ENCODE peak calls at places on chromosomes 13 and 19, in eight cellular contexts. F, T, M, E, Y, D, G and R are unnamed samples.

GRCh38 chr13:109400625-109401257 is 385.6 kb downstream of the IRS2 start:
- DNase-seq in T (no peak), E (no peak), Y (no peak), F (no peak), D (no peak), G (peak), M (no peak), R (no peak)

GRCh38 chr19:40589723-40590429 is 11.3 kb upstream of the LTBP4 start:
- DNase-seq in E (no peak), M (no peak), F (no peak), T (no peak), Y (no peak), D (no peak), G (no peak), R (no peak)

GRCh38 chr13:73039201-73040108 is 19.4 kb upstream of the KLF5 start:
- DNase-seq in M (no peak), G (no peak), E (no peak), Y (no peak), F (no peak), T (no peak), D (no peak), R (no peak)

GRCh38 chr19:18519962-18520847 is 1.7 kb downstream of the ELL start:
- DNase-seq in F (peak), T (no peak), G (peak), Y (peak), D (peak), M (no peak), E (peak), R (peak)

GRCh38 chr13:37884674-37885073 is 15.1 kb upstream of the TRPC4 start:
- DNase-seq in T (no peak), E (no peak), M (no peak), Y (no peak), G (no peak), F (no peak), D (no peak), R (no peak)

GRCh38 chr19:38826856-38827551 is 4.6 kb downstream of the ECH1 start:
- DNase-seq in G (no peak), F (no peak), E (no peak), T (no peak), D (no peak), Y (no peak), M (no peak), R (no peak)

GRCh38 chr19:8251025-8251472 is 41.9 kb downstream of the CERS4 start:
- DNase-seq in E (no peak), M (no peak), F (peak), Y (no peak), G (no peak), D (peak), T (no peak), R (no peak)

GRCh38 chr19:13169769-13170168 is 19.6 kb downstream of the IER2 start:
- DNase-seq in Y (peak), D (no peak), M (no peak), F (no peak), G (no peak), E (no peak), T (no peak), R (no peak)

GRCh38 chr13:29546662-29547061 is 48.8 kb downstream of the SLC7A1 start:
- DNase-seq in G (no peak), D (no peak), M (no peak), F (no peak), E (no peak), T (no peak), Y (no peak), R (no peak)

GRCh38 chr19:49071860-49072547 is 495 bp downstream of the KCNA7 start:
- DNase-seq in D (no peak), G (peak), F (no peak), Y (no peak), E (no peak), M (no peak), T (no peak), R (no peak)
- TF ChIP-seq CTCF in D (no peak), G (no peak), F (no peak), Y (no peak), E (no peak), M (no peak), T (no peak), R (no peak)

DNA sequence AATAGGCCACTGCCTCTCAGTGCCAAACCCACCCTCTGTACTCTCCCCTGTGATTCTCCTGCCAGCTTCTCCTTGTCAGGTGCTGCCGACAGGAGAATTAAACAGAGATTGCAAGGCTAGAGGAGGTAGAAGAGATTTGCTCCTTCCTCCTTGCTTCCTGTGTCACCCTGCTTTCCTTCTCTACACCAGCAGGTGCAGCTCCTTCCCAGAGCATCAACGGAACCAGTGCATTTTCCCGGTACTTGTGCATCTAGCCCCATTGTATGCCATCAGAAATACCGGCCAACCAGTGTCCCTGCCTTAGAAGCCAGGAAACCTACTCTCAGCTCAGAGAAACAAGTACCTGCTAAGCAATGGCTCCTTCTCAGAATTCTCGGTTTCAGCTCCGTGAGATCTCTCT is 253.2 kb downstream of the SUCLA2 start:
- DNase-seq in D (no peak), M (no peak), E (no peak), G (no peak), F (no peak), Y (no peak), T (no peak), R (no peak)
- TF ChIP-seq CTCF in D (no peak), M (no peak), E (no peak), G (no peak), F (no peak), Y (no peak), T (no peak), R (no peak)

DNA sequence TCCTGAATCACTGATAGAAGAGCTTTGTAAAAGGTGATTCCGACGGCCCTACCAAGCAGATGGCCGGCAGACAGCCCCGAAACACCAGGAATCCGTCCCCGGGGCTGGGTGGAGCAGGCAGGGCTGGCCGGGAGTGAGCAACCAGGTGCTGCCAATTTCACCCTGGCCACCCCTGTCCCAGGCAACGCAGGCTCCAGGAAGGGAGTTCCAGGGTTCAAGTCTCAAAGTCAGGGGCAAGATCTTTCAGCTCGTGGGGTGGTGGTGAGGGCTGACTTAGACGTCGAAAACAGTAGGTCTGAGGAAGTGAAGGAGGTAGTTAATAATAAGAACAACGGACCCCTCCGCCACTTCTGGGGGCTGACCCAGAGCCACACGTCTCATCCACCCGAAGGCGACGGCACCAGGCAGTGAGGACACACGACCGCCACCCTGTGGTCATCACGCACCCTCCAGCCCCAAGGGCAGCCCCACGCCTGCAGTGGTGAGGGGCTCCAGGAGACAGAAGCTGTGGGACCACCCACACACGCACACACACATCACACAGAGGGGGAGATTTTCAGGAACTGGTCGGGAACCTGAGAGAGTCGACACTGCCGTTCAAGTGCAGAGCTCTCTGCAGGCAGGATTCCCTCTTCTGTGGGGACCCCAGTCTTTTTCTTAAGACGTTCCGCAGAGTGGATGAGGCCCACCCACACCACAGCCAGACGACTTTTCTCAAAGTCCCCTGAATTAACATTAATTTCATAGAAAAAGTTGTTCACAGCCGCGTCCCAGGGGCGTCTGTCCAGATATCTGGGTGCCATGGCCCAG is 67.2 kb downstream of the SPACA7 start:
- DNase-seq in Y (no peak), E (no peak), D (no peak), G (peak), T (no peak), F (no peak), M (no peak), R (no peak)
- TF ChIP-seq CTCF in Y (peak), E (no peak), D (no peak), G (peak), T (peak), F (no peak), M (no peak), R (no peak)

DNA sequence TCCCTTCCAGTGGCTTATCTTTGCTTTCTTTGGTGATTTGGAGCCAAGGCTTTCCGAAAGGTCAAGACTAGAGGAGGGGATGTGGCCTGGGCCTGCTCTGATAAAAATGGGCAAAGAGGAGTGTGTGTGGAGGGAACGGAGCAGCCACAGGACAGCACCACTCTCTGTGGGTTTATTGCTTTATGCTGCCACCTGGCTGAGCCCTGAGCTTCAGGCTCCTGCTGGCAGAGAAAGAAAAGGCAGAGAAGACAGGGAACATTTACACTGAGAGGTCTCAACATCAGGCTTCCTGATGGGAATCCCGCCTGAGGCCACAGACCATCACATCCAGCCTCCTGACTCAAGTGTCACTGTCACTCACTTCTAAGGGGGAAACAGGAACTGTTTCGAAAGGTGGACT is 9.2 kb upstream of the GSX1 start:
- DNase-seq in G (peak), M (no peak), F (no peak), T (no peak), Y (peak), D (no peak), E (no peak), R (no peak)
- TF ChIP-seq CTCF in G (peak), M (no peak), F (no peak), T (peak), Y (peak), D (no peak), E (no peak), R (peak)